ENCODE peak calls at places on chromosomes 4 and X, in nine cellular contexts. D is EL; I is GM04504; S is activated effector memory CD4-positive, alpha-beta T cell treated with Interleukin-2 at 50 U/mL for 16 hours; R is GM13977; Q is stimulated activated CD4-positive, alpha-beta T cell treated with anti-CD3 and anti-CD28 coated beads, Interleukin-15, amount 100 ng/mL, for 48 hours; B is left ventricle myocardium inferior; F is SHP77; E is NCI-H1105. J is an unnamed sample.

GRCh38 chrX:110210417-110211139 is 107.3 kb downstream of the AMMECR1 start:
- DNase-seq in D (peak), I (peak), S (no peak), R (no peak), Q (no peak), B (no peak), F (no peak), E (peak), J (no peak)

GRCh38 chrX:121456315-121456714 is 408.9 kb downstream of the GLUD2 start:
- DNase-seq in D (no peak), I (no peak), S (no peak), R (no peak), Q (no peak), B (no peak), F (no peak), E (no peak), J (no peak)

GRCh38 chr4:177339794-177340374 is 30.2 kb downstream of the NEIL3 start:
- DNase-seq in D (peak), I (peak), S (no peak), R (peak), Q (no peak), B (no peak), F (peak), E (peak), J (no peak)

GRCh38 chr4:44421330-44421729 is 27.3 kb downstream of the KCTD8 start:
- DNase-seq in D (no peak), I (no peak), S (no peak), R (no peak), Q (no peak), B (no peak), F (no peak), E (no peak), J (no peak)

GRCh38 chrX:136209016-136209738 is 42.0 kb downstream of the MAP7D3 start:
- DNase-seq in D (peak), I (no peak), S (peak), R (peak), Q (no peak), B (peak), F (no peak), E (no peak), J (peak)

GRCh38 chr4:77347341-77347740 is 190.3 kb downstream of the CCNG2 start:
- DNase-seq in D (no peak), I (no peak), S (no peak), R (no peak), Q (no peak), B (no peak), F (no peak), E (no peak), J (no peak)

GRCh38 chr4:188869581-188869980 is 730.3 kb downstream of the TRIML1 start:
- DNase-seq in D (no peak), I (no peak), S (no peak), R (no peak), Q (no peak), B (no peak), F (no peak), E (no peak), J (no peak)

GRCh38 chrX:11655282-11655985 is 10.3 kb downstream of the ARHGAP6 start:
- DNase-seq in D (no peak), I (no peak), S (no peak), R (no peak), Q (no peak), B (no peak), F (no peak), E (no peak), J (no peak)

GRCh38 chr4:186228514-186228894 is 1.2 kb downstream of the KLKB1 start:
- DNase-seq in D (peak), I (no peak), S (no peak), R (no peak), Q (no peak), B (no peak), F (no peak), E (no peak), J (no peak)

GRCh38 chr4:117577686-117578085 is 456.6 kb upstream of the NDST3 start:
- DNase-seq in D (no peak), I (no peak), S (no peak), R (no peak), Q (no peak), B (no peak), F (no peak), E (no peak), J (no peak)

GRCh38 chrX:30060718-30061117 is 154.6 kb upstream of the MAGEB2 start:
- DNase-seq in D (no peak), I (peak), S (no peak), R (no peak), Q (no peak), B (no peak), F (no peak), E (no peak), J (no peak)

GRCh38 chr4:7733801-7734650 is 205.6 kb downstream of the AFAP1 start:
- DNase-seq in D (no peak), I (no peak), S (no peak), R (no peak), Q (no peak), B (peak), F (no peak), E (no peak), J (no peak)

GRCh38 chrX:18210470-18210869 is 10.2 kb downstream of the BEND2 start:
- DNase-seq in D (peak), I (no peak), S (no peak), R (no peak), Q (no peak), B (no peak), F (peak), E (peak), J (no peak)